ENCODE peak calls at places on chromosomes 4 and X, in nine cellular contexts. R is RKO; S is hippocampal formation; J is RWPE1; Z is foreskin fibroblast; H is HTR-8/SVneo; G is CD8-positive, alpha-beta memory T cell; Q is activated T-cell treated with anti-CD3 and anti-CD28 coated beads, Interleukin-2, amount 50 U/mL, for 72 hours; X is T-helper 1 cell. F is an unnamed sample.
A peak's percentile ranks its signal among the peaks of the same experiment; 100 is the strongest.

GRCh38 chr4:83110222-83110945 is 4.1 kb downstream of the PLAC8 start:
- DNase-seq in R (peak; percentile 88), S (peak; percentile 65), J (peak; percentile 60), Z (peak; percentile 93), H (peak; percentile 47), G (peak; percentile 83), Q (peak; percentile 93), X (peak; percentile 67), F (peak; percentile 82)

GRCh38 chr4:108118505-108118904 is 50.2 kb downstream of the LEF1 start:
- DNase-seq in R (peak; percentile 6), S (no peak), J (peak; percentile 30), Z (peak; percentile 17), H (no peak), G (no peak), Q (no peak), X (no peak), F (no peak)

GRCh38 chr4:149754526-149754925 is 61.1 kb downstream of the IQCM start:
- DNase-seq in R (no peak), S (no peak), J (no peak), Z (peak; percentile 69), H (no peak), G (no peak), Q (no peak), X (no peak), F (no peak)

GRCh38 chr4:74190332-74190731 is 32.4 kb downstream of the MTHFD2L start:
- DNase-seq in R (no peak), S (no peak), J (no peak), Z (no peak), H (no peak), G (no peak), Q (no peak), X (no peak), F (no peak)

GRCh38 chr4:1793496-1793840 is 375 bp downstream of the FGFR3 start:
- DNase-seq in R (peak; percentile 45), S (no peak), J (peak; percentile 28), Z (peak; percentile 54), H (peak; percentile 34), G (no peak), Q (peak; percentile 37), X (no peak), F (peak; percentile 52)

GRCh38 chr4:134777626-134778025 is 576.0 kb upstream of the PABPC4L start:
- DNase-seq in R (peak; percentile 22), S (no peak), J (peak; percentile 0), Z (no peak), H (peak; percentile 23), G (no peak), Q (no peak), X (no peak), F (no peak)

GRCh38 chr4:1192091-1192492 is 19.7 kb upstream of the SPON2 start:
- DNase-seq in R (peak; percentile 89), S (peak; percentile 80), J (peak; percentile 93), Z (peak; percentile 99), H (peak; percentile 95), G (no peak), Q (no peak), X (no peak), F (peak; percentile 85)

GRCh38 chrX:104310084-104310483 is 55.4 kb upstream of the ESX1 start:
- DNase-seq in R (peak; percentile 63), S (peak; percentile 1), J (peak; percentile 20), Z (peak; percentile 61), H (no peak), G (no peak), Q (no peak), X (no peak), F (no peak)

GRCh38 chr4:56102581-56102980 is 153.8 kb downstream of the CEP135 start:
- DNase-seq in R (no peak), S (no peak), J (no peak), Z (no peak), H (no peak), G (no peak), Q (no peak), X (no peak), F (no peak)